ENCODE peak calls at places on chromosomes 2 and 18, in eight cellular contexts. Z, H, L, S, O, J, G and W are unnamed samples.

GRCh38 chr2:222239091-222239490 is 59.7 kb downstream of the PAX3 start:
- DNase-seq in J (no peak), H (no peak), Z (no peak), L (no peak), G (no peak), O (no peak), S (no peak), W (no peak)

GRCh38 chr18:3914833-3915598 is 465.0 kb downstream of the TGIF1 start:
- DNase-seq in L (no peak), O (no peak), S (no peak), G (no peak), H (no peak), Z (no peak), J (no peak), W (no peak)

GRCh38 chr2:23620841-23621341 is 235.9 kb downstream of the KLHL29 start:
- DNase-seq in O (no peak), G (no peak), H (peak), L (no peak), S (no peak), Z (no peak), J (peak), W (no peak)

GRCh38 chr2:120748310-120748709 is 12.6 kb downstream of the GLI2 start:
- DNase-seq in L (no peak), O (no peak), H (no peak), Z (no peak), G (no peak), S (no peak), J (no peak), W (no peak)

GRCh38 chr18:63368611-63369010 is 1.6 kb upstream of the KDSR start:
- DNase-seq in O (no peak), H (peak), S (no peak), G (no peak), L (no peak), Z (no peak), J (no peak), W (no peak)

GRCh38 chr2:133705287-133705686 is 137.0 kb upstream of the NCKAP5 start:
- DNase-seq in S (no peak), O (no peak), G (no peak), Z (no peak), H (no peak), J (no peak), L (no peak), W (no peak)

GRCh38 chr18:50982802-50983179 is 15.0 kb downstream of the ELAC1 start:
- DNase-seq in J (no peak), H (peak), L (no peak), Z (no peak), G (no peak), S (peak), O (no peak), W (no peak)

GRCh38 chr2:20144861-20145260 is 80.1 kb downstream of the SDC1 start:
- DNase-seq in Z (no peak), G (peak), S (no peak), J (no peak), H (no peak), O (no peak), L (no peak), W (no peak)

GRCh38 chr2:239308696-239309397 is 92.0 kb downstream of the HDAC4 start:
- DNase-seq in J (peak), S (no peak), G (peak), Z (peak), O (no peak), L (peak), H (peak), W (no peak)

GRCh38 chr2:201448701-201449100 is 2.6 kb downstream of the TRAK2 start:
- DNase-seq in O (no peak), Z (no peak), H (no peak), L (no peak), G (no peak), S (no peak), J (no peak), W (no peak)

GRCh38 chr2:201452058-201452736 is 657 bp downstream of the STRADB start:
- DNase-seq in L (no peak), S (peak), G (no peak), H (no peak), J (no peak), O (no peak), Z (no peak), W (no peak)

GRCh38 chr2:201450910-201451329 is 338 bp downstream of the TRAK2 start:
- DNase-seq in Z (no peak), J (no peak), L (no peak), G (no peak), H (peak), O (peak), S (no peak), W (no peak)

GRCh38 chr2:201452856-201453643 is 1.5 kb downstream of the STRADB start:
- DNase-seq in L (no peak), H (no peak), Z (no peak), J (no peak), G (no peak), O (no peak), S (no peak), W (no peak)

DNA sequence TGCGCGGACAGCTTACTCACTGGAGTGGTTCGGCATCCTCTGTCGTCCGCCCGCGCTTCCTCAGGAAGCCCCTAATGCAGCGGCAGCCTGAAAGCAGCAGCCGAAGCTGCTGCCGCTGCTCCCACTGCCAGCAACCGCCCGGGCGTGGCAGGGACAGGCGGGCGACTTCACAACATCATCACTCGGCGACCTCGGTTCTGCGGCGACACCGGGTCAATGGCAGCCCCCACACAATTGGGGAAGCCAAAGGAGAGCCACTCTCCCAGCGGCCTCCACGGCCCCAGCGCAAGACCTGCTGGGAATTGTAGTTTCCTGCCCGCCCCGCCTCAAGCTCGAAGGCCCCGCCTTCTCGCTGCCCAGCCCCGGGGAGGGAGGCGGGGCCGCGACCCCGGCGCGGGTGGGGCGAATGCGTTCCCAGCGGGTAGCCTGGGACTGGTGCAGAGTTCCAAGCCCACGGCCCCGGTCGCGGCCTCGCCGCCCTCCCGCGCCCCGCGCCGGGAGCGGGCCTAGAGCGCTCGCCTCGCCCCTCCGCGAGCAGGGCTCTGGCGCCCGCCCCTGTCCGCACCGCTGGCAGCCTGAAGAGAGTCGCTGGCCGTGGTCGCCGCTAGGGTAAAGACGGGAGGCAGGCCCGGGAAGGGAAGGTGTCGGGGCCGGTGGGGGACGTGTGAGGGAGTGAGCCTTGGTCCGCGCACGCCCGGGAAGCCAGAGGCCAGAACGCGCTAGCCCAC is at the start of the genes STRADB and TRAK2:
- DNase-seq in G (peak), S (peak), Z (peak), H (peak), L (peak), J (peak), O (peak), W (peak)
- TF ChIP-seq POLR2A in G (peak), S (peak), Z (no peak), H (peak), L (peak), J (peak), O (peak), W (peak)

GRCh38 chr2:200860092-200860795 is 4.2 kb downstream of the CLK1 start:
- DNase-seq in G (peak), Z (no peak), H (no peak), J (no peak), L (peak), S (no peak), O (no peak), W (no peak)
- TF ChIP-seq POLR2A in G (no peak), Z (no peak), H (no peak), J (no peak), L (no peak), S (no peak), O (no peak), W (no peak)

GRCh38 chr2:231663458-231664290 is 44.7 kb upstream of the PTMA start:
- DNase-seq in J (no peak), S (no peak), H (no peak), O (no peak), Z (no peak), G (no peak), L (no peak), W (no peak)

GRCh38 chr2:231661422-231662027 is 46.8 kb upstream of the PTMA start:
- DNase-seq in J (no peak), S (no peak), H (no peak), G (no peak), O (no peak), L (no peak), Z (no peak), W (no peak)

GRCh38 chr2:231660860-231661259 is 47.5 kb upstream of the PTMA start:
- DNase-seq in L (no peak), J (no peak), S (no peak), Z (peak), H (no peak), O (no peak), G (no peak), W (no peak)

GRCh38 chr2:231662811-231663457 is 45.4 kb upstream of the PTMA start:
- DNase-seq in G (no peak), J (no peak), S (no peak), H (no peak), L (no peak), O (no peak), Z (no peak), W (no peak)

GRCh38 chr2:231662028-231662810 is 46.1 kb upstream of the PTMA start:
- DNase-seq in L (peak), S (peak), G (peak), O (peak), J (peak), Z (peak), H (peak), W (no peak)
- TF ChIP-seq POLR2A in L (peak), S (peak), G (no peak), O (peak), J (peak), Z (no peak), H (peak), W (peak)

DNA sequence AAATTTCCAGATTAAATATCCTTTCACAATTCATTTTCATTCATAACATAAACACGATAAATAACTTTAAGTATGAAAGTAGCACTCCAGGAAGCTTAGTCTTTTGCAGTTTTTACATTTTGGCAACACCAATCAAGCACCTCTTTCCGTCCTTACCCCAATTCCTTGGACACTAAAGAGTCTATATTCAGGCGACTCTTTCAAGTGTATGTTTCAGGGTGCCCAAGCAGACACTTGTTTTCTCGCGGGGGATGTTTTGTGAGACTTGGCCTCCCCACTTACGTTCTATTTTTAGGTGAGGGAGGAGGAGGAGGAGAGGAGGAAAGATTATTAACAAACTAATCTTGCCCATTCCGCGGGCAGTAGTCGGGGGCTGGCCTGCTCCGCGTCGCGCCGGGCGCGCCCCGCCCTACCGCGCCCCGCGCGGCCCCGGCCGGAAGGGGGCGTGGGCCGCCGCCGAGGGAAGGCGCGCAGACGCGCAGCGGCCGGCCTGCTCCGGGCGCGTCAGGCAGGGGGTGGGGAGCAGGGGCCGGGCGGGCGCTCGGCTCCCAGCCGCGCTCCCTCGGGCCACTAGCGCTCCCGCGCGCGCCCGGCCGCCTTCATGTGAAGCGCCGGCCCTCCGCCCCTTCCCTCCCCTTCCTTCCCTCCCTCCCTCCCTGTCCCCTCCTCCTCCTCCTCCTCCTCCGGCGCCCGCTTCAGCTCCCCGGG is at the start of gene ITPRID2:
- DNase-seq in Z (peak), S (peak), J (peak), L (peak), O (peak), H (peak), G (peak), W (peak)
- TF ChIP-seq POLR2A in Z (no peak), S (no peak), J (peak), L (no peak), O (peak), H (no peak), G (no peak), W (no peak)

GRCh38 chr2:217413193-217413592 is 553.3 kb upstream of the TNP1 start:
- DNase-seq in L (no peak), S (no peak), G (no peak), J (no peak), Z (no peak), O (no peak), H (no peak), W (no peak)
- TF ChIP-seq POLR2A in L (no peak), S (no peak), G (no peak), J (no peak), Z (no peak), O (no peak), H (no peak), W (no peak)

GRCh38 chr2:241422350-241422749 is 66.3 kb downstream of the FARP2 start:
- DNase-seq in G (no peak), J (no peak), L (no peak), Z (no peak), H (no peak), S (no peak), O (no peak), W (no peak)
- TF ChIP-seq POLR2A in G (no peak), J (no peak), L (no peak), Z (no peak), H (no peak), S (no peak), O (no peak), W (no peak)

GRCh38 chr18:78587626-78588600 is 391.7 kb upstream of the SALL3 start:
- DNase-seq in G (peak), L (no peak), S (no peak), H (no peak), J (no peak), Z (no peak), O (no peak), W (peak)
- TF ChIP-seq POLR2A in G (no peak), L (no peak), S (no peak), H (no peak), J (no peak), Z (no peak), O (no peak), W (no peak)

GRCh38 chr2:105450495-105450894 is 51.6 kb upstream of the FHL2 start:
- DNase-seq in S (no peak), G (no peak), Z (no peak), O (no peak), L (no peak), H (no peak), J (no peak), W (no peak)

GRCh38 chr2:105445498-105445897 is 46.6 kb upstream of the FHL2 start:
- DNase-seq in Z (no peak), O (no peak), G (no peak), J (no peak), L (no peak), H (no peak), S (no peak), W (no peak)

GRCh38 chr2:105451571-105452140 is 52.8 kb upstream of the FHL2 start:
- DNase-seq in G (no peak), J (no peak), H (no peak), L (no peak), S (no peak), Z (no peak), O (no peak), W (no peak)

GRCh38 chr2:105447476-105447875 is 48.6 kb upstream of the FHL2 start:
- DNase-seq in Z (no peak), O (no peak), G (no peak), L (no peak), J (no peak), S (no peak), H (peak), W (no peak)

DNA sequence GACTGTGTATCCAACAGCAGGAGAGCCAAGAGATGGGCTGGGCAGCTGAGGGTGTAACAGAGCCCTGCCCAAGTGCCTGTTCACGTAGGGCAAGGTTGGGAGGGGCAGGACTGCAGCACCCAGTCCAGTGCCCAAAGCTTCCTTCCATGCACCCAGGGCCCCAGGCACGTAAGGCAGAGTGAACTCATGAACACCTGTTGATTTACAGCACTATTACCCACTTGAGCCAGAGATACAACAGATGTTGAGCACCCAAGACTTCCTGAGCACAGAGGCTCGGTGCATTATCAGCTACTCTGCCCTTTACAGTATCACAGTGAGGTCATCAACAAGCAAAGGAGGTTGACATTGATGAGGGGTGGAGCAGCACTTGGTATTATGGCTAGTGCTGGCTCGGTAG is 50.2 kb upstream of the FHL2 start:
- DNase-seq in S (no peak), G (no peak), O (no peak), H (no peak), Z (peak), L (no peak), J (no peak), W (no peak)
- TF ChIP-seq POLR2A in S (no peak), G (no peak), O (no peak), H (no peak), Z (no peak), L (no peak), J (no peak), W (no peak)